ENCODE peak calls at places on chromosome 11, in five cellular contexts. X is GM12878, Q is HepG2, M is K562, E is upper lobe of left lung. B is an unnamed sample.

GRCh38 chr11:77779935-77780334 is 40.6 kb downstream of the RSF1 start:
- ATAC-seq in E (no peak), Q (no peak), X (no peak), M (peak), B (no peak)

GRCh38 chr11:910044-910588 is 494 bp downstream of the CHID1 start:
- ATAC-seq in Q (peak), X (peak), E (no peak), M (peak), B (no peak)

GRCh38 chr11:95688501-95689222 is 100.9 kb downstream of the FAM76B start:
- ATAC-seq in X (peak), M (no peak), E (no peak), Q (no peak), B (no peak)

GRCh38 chr11:73227571-73228211 is 9.6 kb downstream of the P2RY2 start:
- ATAC-seq in E (peak), X (no peak), Q (peak), M (no peak), B (no peak)

GRCh38 chr11:9639099-9639498 is 24.8 kb upstream of the SWAP70 start:
- ATAC-seq in X (no peak), E (peak), M (no peak), Q (peak), B (peak)

GRCh38 chr11:86039094-86039493 is 29.8 kb downstream of the PICALM start:
- ATAC-seq in M (no peak), Q (no peak), X (no peak), E (no peak), B (no peak)

GRCh38 chr11:569273-569885 is 6.9 kb upstream of the PHRF1 start:
- ATAC-seq in X (no peak), Q (peak), M (no peak), E (no peak), B (no peak)

GRCh38 chr11:17013548-17014320 is 480 bp downstream of the PLEKHA7 start:
- ATAC-seq in M (no peak), Q (peak), E (peak), X (peak), B (peak)

GRCh38 chr11:115226556-115226955 is 277.7 kb downstream of the CADM1 start:
- ATAC-seq in Q (no peak), E (no peak), X (no peak), M (no peak), B (no peak)

GRCh38 chr11:68750197-68750987 is 928 bp downstream of the TESMIN start:
- ATAC-seq in E (peak), Q (no peak), M (no peak), X (no peak), B (no peak)

GRCh38 chr11:64752106-64752970 is 7.4 kb downstream of the PYGM start:
- ATAC-seq in X (no peak), M (no peak), E (no peak), Q (peak), B (no peak)

GRCh38 chr11:126404367-126404766 is 48.9 kb downstream of the ST3GAL4 start:
- ATAC-seq in E (no peak), X (no peak), M (no peak), Q (no peak), B (no peak)

GRCh38 chr11:12787847-12788246 is 113.6 kb downstream of the TEAD1 start:
- ATAC-seq in Q (no peak), E (no peak), X (no peak), M (no peak), B (no peak)

GRCh38 chr11:130902380-130902779 is 13.9 kb downstream of the SNX19 start:
- ATAC-seq in Q (no peak), X (no peak), E (no peak), M (no peak), B (no peak)

GRCh38 chr11:130892847-130893246 is 23.4 kb downstream of the SNX19 start:
- ATAC-seq in Q (no peak), M (no peak), E (no peak), X (no peak), B (no peak)

GRCh38 chr11:130899106-130899505 is 17.2 kb downstream of the SNX19 start:
- ATAC-seq in X (no peak), E (no peak), M (no peak), Q (no peak), B (no peak)

GRCh38 chr11:130894322-130895025 is 21.8 kb downstream of the SNX19 start:
- ATAC-seq in Q (peak), E (peak), M (peak), X (peak), B (no peak)

GRCh38 chr11:130897262-130898182 is 18.8 kb downstream of the SNX19 start:
- ATAC-seq in Q (no peak), E (peak), M (no peak), X (no peak), B (peak)
- TF ChIP-seq EP300 in Q (no peak), E (no peak), M (no peak), X (no peak), B (peak)

GRCh38 chr11:102109896-102110760 is at the start of gene YAP1:
- ATAC-seq in E (peak), M (peak), X (peak), Q (peak), B (peak)

GRCh38 chr11:102110761-102111010 is 439 bp downstream of the YAP1 start:
- ATAC-seq in M (no peak), Q (peak), X (no peak), E (peak), B (peak)

GRCh38 chr11:102111787-102112653 is 1.8 kb downstream of the YAP1 start:
- ATAC-seq in Q (peak), E (peak), X (peak), M (no peak), B (peak)

GRCh38 chr11:102112654-102112926 is 2.3 kb downstream of the YAP1 start:
- ATAC-seq in Q (no peak), M (no peak), E (no peak), X (no peak), B (no peak)

DNA sequence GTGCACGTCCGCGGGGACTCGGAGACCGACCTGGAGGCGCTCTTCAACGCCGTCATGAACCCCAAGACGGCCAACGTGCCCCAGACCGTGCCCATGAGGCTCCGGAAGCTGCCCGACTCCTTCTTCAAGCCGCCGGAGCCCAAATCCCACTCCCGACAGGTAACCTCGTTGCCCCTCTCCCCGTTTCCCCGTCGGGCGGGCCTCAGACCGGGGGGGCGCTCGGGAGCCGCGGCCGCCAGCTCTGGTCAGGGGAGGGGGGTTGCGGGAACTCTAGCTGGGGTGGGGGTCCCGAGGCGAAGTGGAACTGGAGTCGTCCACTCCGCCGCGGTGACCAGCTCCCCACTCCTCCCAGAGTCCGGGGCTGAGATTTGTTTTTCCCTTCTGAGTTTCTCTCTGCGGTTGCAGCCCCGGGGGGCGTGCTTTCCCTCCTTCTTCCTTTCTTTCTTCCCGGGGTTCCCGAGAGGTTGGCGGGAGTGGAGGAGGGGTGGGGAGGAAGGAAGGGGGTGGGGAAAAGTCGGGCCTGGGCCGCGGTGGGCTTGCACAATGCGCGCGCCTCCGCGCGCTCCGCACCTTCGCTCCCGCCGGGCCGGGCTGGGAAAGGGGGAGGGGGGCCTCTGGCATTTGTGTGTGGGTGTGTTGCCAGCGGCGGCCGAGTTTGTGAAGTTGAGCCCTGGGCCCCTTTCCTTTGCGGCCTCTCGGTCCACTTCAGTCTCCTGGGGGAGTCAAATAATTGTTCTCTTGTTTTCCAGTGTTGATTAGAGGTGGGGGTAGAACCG is 952 bp downstream of the YAP1 start:
- ATAC-seq in Q (peak), E (peak), M (no peak), X (no peak), B (peak)
- TF ChIP-seq POLR2A in Q (peak), E (no peak), M (no peak), X (no peak), B (peak)

DNA sequence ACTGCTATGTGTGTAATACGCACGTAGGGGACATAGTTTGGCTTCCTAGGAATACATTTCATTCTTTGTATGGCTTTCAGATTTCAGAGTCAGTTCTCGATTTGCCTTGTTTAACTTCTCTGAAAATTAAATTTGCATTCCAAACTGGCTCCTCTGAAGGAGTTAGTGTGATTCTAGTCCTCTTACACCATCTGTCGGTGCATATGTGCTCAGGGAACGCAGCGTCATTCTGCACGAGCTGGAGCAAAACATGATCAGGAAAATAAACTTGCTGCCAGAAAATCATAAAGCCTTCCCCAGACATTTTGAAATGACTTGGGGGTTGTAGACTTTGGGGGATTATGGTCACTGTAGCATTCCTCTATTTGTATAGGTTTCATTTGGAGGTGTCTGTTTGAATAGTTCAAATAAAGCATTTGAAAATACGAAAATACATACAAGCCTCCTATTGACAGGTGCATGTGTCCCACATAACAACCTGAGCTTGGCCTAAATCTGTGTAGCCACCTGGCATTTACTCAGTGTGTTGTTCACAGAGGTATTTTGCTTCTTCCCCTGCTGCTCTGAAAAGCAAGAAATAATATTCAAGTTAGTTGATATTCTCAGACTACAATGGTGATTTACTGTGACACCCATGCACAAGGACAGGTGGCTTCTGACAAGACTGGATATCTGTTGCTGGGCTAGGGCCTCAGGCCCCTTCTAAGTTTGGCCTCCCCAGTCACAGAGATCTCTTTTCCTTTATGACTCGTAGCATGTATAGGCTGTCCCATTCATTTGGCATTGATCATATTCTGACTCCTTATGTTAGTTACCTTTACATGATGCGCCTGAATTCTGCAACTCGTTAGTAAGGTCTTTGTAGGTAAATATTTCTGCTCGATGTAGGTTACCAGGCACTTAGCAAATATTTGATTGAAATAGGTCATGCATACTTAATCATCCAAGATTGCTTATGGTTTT is 81.6 kb upstream of the SORL1-AS1 start:
- ATAC-seq in Q (no peak), M (no peak), X (no peak), E (no peak), B (no peak)
- TF ChIP-seq POLR2AphosphoS5 in Q (no peak), M (no peak), X (no peak), E (no peak), B (no peak)

DNA sequence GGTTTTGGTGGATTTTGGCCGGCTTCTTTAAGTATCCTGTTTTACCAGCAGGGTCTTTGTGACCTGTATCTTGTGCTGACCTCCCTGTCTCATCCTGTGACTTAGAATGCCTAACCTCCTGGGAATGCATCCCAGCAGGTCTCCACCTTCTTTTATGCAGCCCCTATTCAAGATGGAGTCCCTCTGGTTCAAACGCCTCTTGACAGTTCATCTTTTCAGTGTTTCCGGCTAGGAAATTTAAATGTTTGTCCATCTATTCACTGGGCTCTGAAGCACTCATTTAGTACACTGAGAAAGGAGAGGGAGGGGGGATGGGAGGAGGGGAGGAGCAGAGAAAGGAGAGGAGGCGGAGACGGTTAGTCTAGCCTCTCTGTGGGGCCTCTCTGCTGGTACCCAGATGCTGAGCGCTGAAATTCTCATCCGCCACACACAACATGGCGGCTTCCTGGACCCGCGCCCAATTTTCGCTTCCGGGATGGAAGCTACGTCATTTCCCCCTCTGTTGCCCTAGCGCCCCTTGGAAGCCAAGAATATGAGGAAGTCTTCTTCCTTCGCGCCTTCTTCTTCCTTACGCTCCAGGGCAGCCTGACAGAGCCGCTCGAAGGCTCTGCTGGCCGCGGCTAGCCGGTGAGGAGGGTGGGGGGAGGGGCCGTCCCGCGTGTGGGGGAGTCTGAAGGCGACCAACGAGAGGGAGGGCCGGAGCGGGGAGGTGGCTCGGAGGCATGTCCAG is 69.0 kb upstream of the SYT13 start:
- ATAC-seq in Q (no peak), E (peak), M (peak), X (peak), B (peak)
- TF ChIP-seq EP300 in Q (no peak), E (no peak), M (no peak), X (no peak), B (no peak)

DNA sequence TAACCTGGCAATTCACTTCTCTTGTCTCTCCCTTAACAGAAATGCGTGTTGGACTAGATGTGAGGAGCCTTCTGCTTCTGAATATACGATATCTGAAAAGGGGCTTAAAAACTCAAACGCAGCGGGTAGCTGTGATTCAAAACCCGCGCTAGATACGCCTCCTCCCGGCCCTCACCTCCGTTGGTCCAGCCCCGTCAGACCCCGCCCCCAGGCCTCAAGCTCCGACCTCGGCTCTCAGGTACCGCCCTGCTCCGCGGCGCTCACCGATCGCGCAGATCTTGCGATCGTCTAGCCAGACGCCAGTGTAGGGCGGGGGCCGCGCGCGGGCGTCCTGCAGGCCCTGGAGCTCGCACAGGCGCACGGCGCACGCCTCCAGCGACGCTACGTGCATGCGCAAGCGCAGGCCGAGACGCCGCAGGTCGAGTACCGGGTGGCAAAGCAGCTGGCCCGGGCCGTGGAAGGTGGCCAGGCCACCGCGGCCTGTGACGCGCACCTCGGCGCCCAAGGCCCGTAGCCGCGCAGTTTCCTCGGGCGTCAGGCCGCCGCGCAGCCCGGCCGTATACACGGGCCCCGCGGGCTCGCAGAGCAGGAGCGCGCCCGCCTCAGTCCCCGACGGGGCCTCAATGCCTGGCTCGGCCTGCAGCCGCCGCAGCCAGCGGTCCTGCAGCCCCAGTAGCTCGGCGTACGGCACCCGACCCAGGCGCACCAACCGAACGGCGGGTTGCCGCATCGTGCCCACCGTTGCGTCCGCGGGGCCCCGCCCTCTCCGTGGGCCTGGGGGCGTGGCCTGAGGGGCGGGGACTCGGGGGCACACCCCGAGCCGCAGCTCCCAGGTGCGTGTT is at the start of gene LIPT2:
- ATAC-seq in E (peak), Q (peak), M (peak), X (peak), B (peak)
- TF ChIP-seq POLR2A in E (peak), Q (peak), M (peak), X (peak), B (peak)

DNA sequence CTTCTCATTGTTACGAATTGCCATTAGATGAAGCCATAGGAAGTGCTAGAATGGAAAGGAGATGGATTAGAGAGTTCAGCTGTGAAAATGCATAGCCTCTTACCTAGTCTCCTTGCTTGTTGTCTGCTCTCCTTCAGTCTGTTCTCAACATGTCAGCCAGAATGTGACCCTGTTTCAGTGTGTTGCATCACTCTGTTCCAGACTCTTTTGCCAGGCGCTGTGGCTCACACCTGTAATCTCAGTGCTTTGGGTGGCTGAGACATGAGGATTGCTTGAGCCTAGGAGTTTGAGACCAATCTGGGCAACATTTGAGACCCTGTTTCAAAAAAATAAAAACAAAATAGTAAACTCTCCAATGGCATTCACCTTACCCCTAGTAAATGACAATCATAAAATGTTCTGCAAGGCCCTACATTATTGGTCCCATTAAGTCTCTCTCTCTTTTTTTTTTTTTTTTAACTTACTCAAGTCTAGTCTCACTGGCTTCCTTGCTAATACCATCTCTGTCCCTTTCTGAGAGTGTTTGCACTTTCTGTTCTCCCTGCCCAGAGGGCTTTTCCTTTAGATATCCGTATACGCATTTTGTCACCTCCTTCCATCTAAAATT is 39.4 kb downstream of the CYP2R1 start:
- ATAC-seq in X (no peak), E (no peak), M (peak), Q (no peak), B (no peak)
- TF ChIP-seq POLR2AphosphoS5 in X (no peak), E (no peak), M (no peak), Q (no peak), B (no peak)

GRCh38 chr11:2891901-2892214 is 6.3 kb upstream of the CDKN1C start:
- ATAC-seq in M (peak), E (no peak), X (no peak), Q (no peak), B (no peak)

GRCh38 chr11:2892215-2893020 is 6.8 kb upstream of the CDKN1C start:
- ATAC-seq in Q (peak), X (peak), M (peak), E (peak), B (peak)

GRCh38 chr11:2889399-2890273 is 4.1 kb upstream of the CDKN1C start:
- ATAC-seq in E (no peak), Q (no peak), X (no peak), M (no peak), B (no peak)

GRCh38 chr11:2891291-2891690 is 5.7 kb upstream of the CDKN1C start:
- ATAC-seq in X (no peak), M (peak), Q (no peak), E (no peak), B (no peak)

DNA sequence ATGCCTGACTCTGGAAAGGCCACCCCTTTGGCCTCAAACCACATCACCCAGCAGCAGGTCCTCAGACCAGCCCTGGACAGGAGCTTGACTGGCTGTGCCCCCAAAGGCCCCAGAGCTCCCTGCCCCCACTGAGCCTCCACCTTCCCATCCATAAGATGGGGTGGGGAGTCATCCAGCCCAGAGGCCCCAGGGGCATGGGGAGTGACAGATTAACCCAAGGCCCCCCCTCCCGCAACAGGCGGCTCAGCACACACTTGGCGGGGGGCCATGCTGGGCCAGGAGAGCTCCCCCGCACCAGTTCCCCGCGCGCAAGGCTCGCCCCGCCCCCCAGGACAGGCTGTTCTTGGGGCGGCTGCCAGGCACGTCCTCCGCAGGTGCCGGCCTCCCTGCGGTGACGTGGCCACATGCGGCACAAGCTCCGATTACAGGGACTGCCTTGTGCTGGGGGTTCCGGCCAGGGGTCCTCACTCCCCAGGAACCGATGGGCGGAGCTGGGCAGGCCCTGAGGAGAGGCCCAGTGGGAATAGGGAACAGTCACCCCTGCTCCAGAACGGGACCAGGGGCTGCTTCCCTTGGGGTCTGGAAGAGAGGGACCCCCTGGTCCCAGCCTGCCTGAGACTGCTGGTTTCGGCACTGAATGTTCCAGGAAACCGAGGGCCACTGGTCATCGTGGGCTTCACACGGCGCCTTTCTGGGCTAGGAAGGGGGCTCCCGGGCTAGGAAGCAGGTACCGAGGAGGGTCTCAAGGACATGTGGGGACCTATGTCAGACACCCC is 5.1 kb upstream of the CDKN1C start:
- ATAC-seq in X (no peak), M (peak), Q (no peak), E (no peak), B (peak)
- TF ChIP-seq EP300 in X (no peak), M (no peak), Q (no peak), E (no peak), B (peak)

GRCh38 chr11:67303132-67303988 is at the start of gene SSH3:
- ATAC-seq in Q (peak), E (peak), M (peak), X (peak), B (peak)
- TF ChIP-seq POLR2A in Q (peak), E (no peak), M (no peak), X (no peak), B (no peak)

GRCh38 chr11:2647167-2647566 is 52.6 kb downstream of the KCNQ1OT1 start:
- ATAC-seq in E (no peak), M (no peak), Q (no peak), X (no peak), B (no peak)
- TF ChIP-seq POLR2AphosphoS5 in E (no peak), M (no peak), Q (no peak), X (no peak), B (no peak)